ENCODE peak calls at places on chromosomes 3 and 15, in seven cellular contexts. T is mucosa of descending colon, P is right cardiac atrium, V is OCI-LY7, Z is tibial nerve, J is adrenal gland, R is GM23248. N is an unnamed sample.
A peak's percentile ranks its signal among the peaks of the same experiment; 100 is the strongest.

GRCh38 chr3:178512627-178513026 is 23.6 kb upstream of the KCNMB2 start:
- DNase-seq in T (no peak), P (no peak), V (no peak), Z (no peak), J (no peak), R (no peak), N (no peak)

GRCh38 chr15:45585069-45585468 is 2.1 kb upstream of the BLOC1S6 start:
- DNase-seq in T (no peak), P (no peak), V (no peak), Z (no peak), J (no peak), R (no peak), N (no peak)

GRCh38 chr3:38837358-38837757 is 21.3 kb upstream of the SCN10A start:
- DNase-seq in T (no peak), P (no peak), V (no peak), Z (no peak), J (no peak), R (no peak), N (peak; percentile 6)

GRCh38 chr15:43436395-43436794 is 56.6 kb downstream of the TP53BP1 start:
- DNase-seq in T (no peak), P (no peak), V (no peak), Z (no peak), J (no peak), R (no peak), N (no peak)

GRCh38 chr3:40985195-40985594 is 214.1 kb upstream of the CTNNB1 start:
- DNase-seq in T (peak; percentile 42), P (no peak), V (no peak), Z (no peak), J (no peak), R (no peak), N (no peak)

GRCh38 chr3:43017593-43018195 is 38.6 kb downstream of the GASK1A start:
- DNase-seq in T (no peak), P (no peak), V (no peak), Z (no peak), J (no peak), R (no peak), N (no peak)

GRCh38 chr3:182233405-182233804 is 521.7 kb downstream of the SOX2 start:
- DNase-seq in T (no peak), P (no peak), V (no peak), Z (no peak), J (no peak), R (no peak), N (no peak)

GRCh38 chr15:78024141-78024567 is 53.4 kb downstream of the TBC1D2B start:
- DNase-seq in T (no peak), P (peak; percentile 85), V (no peak), Z (peak; percentile 55), J (peak; percentile 59), R (peak; percentile 47), N (no peak)

GRCh38 chr15:78716651-78717050 is 75.6 kb upstream of the CHRNB4 start:
- DNase-seq in T (no peak), P (no peak), V (no peak), Z (no peak), J (no peak), R (peak; percentile 23), N (no peak)

GRCh38 chr3:111794701-111795100 is 64.4 kb upstream of the PHLDB2 start:
- DNase-seq in T (no peak), P (no peak), V (no peak), Z (no peak), J (no peak), R (peak; percentile 39), N (peak; percentile 70)

GRCh38 chr3:59733041-59733809 is 683.4 kb upstream of the CFAP20DC start:
- DNase-seq in T (no peak), P (no peak), V (no peak), Z (no peak), J (no peak), R (no peak), N (no peak)

GRCh38 chr3:46955801-46956259 is 20.7 kb downstream of the CCDC12 start:
- DNase-seq in T (no peak), P (no peak), V (peak; percentile 38), Z (no peak), J (no peak), R (no peak), N (no peak)
- H3K4me3 ChIP-seq in T (no peak overlapping the region), P (no peak overlapping the region), V (no peak overlapping the region), Z (no peak overlapping the region), J (no peak overlapping the region), R (no peak overlapping the region), N (no peak overlapping the region)

GRCh38 chr15:101536875-101537405 is 47.4 kb upstream of the PCSK6 start:
- DNase-seq in T (peak; percentile 1), P (no peak), V (no peak), Z (no peak), J (no peak), R (no peak), N (no peak)
- H3K4me1 ChIP-seq in T (no peaks in the 10 kb centered on the region), P (no peaks in the 10 kb centered on the region), V (no peaks in the 10 kb centered on the region), Z (no peaks in the 10 kb centered on the region), J (no peaks in the 10 kb centered on the region), R (no peaks in the 10 kb centered on the region), N (no peaks in the 10 kb centered on the region)

GRCh38 chr3:97823081-97823480 is 1.3 kb downstream of the CRYBG3 start:
- DNase-seq in T (no peak), P (no peak), V (no peak), Z (no peak), J (no peak), R (peak; percentile 40), N (no peak)
- H3K4me3 ChIP-seq in T (peak overlapping the region; percentile 63), P (peak overlapping the region; percentile 80), V (no peak overlapping the region), Z (peak overlapping the region; percentile 66), J (no peak overlapping the region), R (peak overlapping the region; percentile 92), N (no peak overlapping the region)

DNA sequence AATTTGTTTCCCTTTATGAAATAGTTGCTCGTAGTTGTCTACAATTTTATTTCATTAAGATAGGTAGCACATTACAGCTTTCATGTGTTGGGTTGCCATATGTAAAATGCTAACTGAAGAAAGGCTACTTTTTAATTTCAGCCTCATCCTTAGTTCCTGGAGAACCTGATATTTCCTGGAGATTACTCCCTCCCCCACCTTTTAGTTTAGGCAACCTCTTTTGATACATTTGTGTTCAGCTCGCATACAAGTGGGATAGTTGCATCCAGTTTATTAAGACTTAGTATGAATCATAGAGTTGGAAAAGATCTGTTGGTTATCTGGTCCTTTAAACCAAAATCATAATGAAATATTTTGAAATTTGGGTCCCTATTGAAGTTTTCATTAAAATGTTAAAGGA is 6.0 kb downstream of the SETD5 start:
- DNase-seq in T (no peak), P (no peak), V (no peak), Z (no peak), J (no peak), R (peak; percentile 50), N (no peak)
- H3K4me1 ChIP-seq in T (peaks cover 58% of the 10 kb centered on the region), P (peaks cover 4% of the 10 kb centered on the region), V (peaks cover 71% of the 10 kb centered on the region), Z (peaks cover 61% of the 10 kb centered on the region), J (peaks cover 93% of the 10 kb centered on the region), R (peaks cover 65% of the 10 kb centered on the region), N (peaks cover 95% of the 10 kb centered on the region)